ENCODE peak calls at places on chromosomes 11 and 22, in five cellular contexts. One of them, this sample, is unnamed.

GRCh38 chr22:37661160-37661924 is 2.8 kb downstream of the PDXP start:
- DNase-seq in ovary: no peak
- DNase-seq in RWPE1: no peak
- DNase-seq in cardiac fibroblast: peak
- DNase-seq in iPS DF 19.7: no peak
- DNase-seq in this sample: no peak

GRCh38 chr11:128515766-128516466 is 71.4 kb downstream of the ETS1 start:
- DNase-seq in ovary: no peak
- DNase-seq in RWPE1: no peak
- DNase-seq in cardiac fibroblast: peak
- DNase-seq in iPS DF 19.7: no peak
- DNase-seq in this sample: no peak

GRCh38 chr22:48089601-48090331 is 1327.3 kb downstream of the TBC1D22A start:
- DNase-seq in ovary: peak
- DNase-seq in RWPE1: no peak
- DNase-seq in cardiac fibroblast: peak
- DNase-seq in iPS DF 19.7: no peak
- DNase-seq in this sample: no peak

GRCh38 chr22:44180706-44181032 is at the start of gene PARVG:
- DNase-seq in ovary: no peak
- DNase-seq in RWPE1: peak
- DNase-seq in cardiac fibroblast: no peak
- DNase-seq in iPS DF 19.7: peak
- DNase-seq in this sample: no peak

GRCh38 chr22:31262369-31263133 is 29.7 kb downstream of the PIK3IP1 start:
- DNase-seq in ovary: no peak
- DNase-seq in RWPE1: no peak
- DNase-seq in cardiac fibroblast: no peak
- DNase-seq in iPS DF 19.7: no peak
- DNase-seq in this sample: no peak

GRCh38 chr11:3890014-3890413 is 34.5 kb downstream of the STIM1 start:
- DNase-seq in ovary: no peak
- DNase-seq in RWPE1: no peak
- DNase-seq in cardiac fibroblast: no peak
- DNase-seq in iPS DF 19.7: no peak
- DNase-seq in this sample: no peak

GRCh38 chr22:44357962-44358553 is 45.3 kb upstream of the SHISAL1 start:
- DNase-seq in ovary: peak
- DNase-seq in RWPE1: no peak
- DNase-seq in cardiac fibroblast: no peak
- DNase-seq in iPS DF 19.7: no peak
- DNase-seq in this sample: no peak

GRCh38 chr11:2771758-2772466 is 72.1 kb upstream of the KCNQ1OT1 start:
- DNase-seq in ovary: peak
- DNase-seq in RWPE1: no peak
- DNase-seq in cardiac fibroblast: no peak
- DNase-seq in iPS DF 19.7: no peak
- DNase-seq in this sample: peak

GRCh38 chr22:50473088-50473487 is 1.7 kb downstream of the SBF1 start:
- DNase-seq in ovary: no peak
- DNase-seq in RWPE1: no peak
- DNase-seq in cardiac fibroblast: no peak
- DNase-seq in iPS DF 19.7: no peak
- DNase-seq in this sample: no peak

GRCh38 chr11:134466035-134466908 is 54.2 kb upstream of the B3GAT1 start:
- DNase-seq in ovary: no peak
- DNase-seq in RWPE1: no peak
- DNase-seq in cardiac fibroblast: no peak
- DNase-seq in iPS DF 19.7: peak
- DNase-seq in this sample: peak

This sample was measured in left lobe of liver.